ENCODE peak calls at places on chromosomes 13 and 19, in four cellular contexts. One of them, this sample, is unnamed.

GRCh38 chr19:2336528-2337328 is 8.2 kb downstream of the SPPL2B start:
- DNase-seq in H9: no peak
- DNase-seq in GM12878: no peak
- DNase-seq in hepatocyte: no peak
- DNase-seq in this sample: no peak

GRCh38 chr19:47351545-47351944 is 2.4 kb downstream of the DHX34 start:
- DNase-seq in H9: peak; percentile 64
- DNase-seq in GM12878: no peak
- DNase-seq in hepatocyte: no peak
- DNase-seq in this sample: peak; percentile 54

GRCh38 chr13:65594255-65594654 is 1635.9 kb downstream of the PCDH9 start:
- DNase-seq in H9: no peak
- DNase-seq in GM12878: no peak
- DNase-seq in hepatocyte: no peak
- DNase-seq in this sample: no peak

GRCh38 chr13:42812311-42812710 is 30.9 kb downstream of the FAM216B start:
- DNase-seq in H9: no peak
- DNase-seq in GM12878: no peak
- DNase-seq in hepatocyte: no peak
- DNase-seq in this sample: no peak

GRCh38 chr13:20993661-20994440 is 67.5 kb downstream of the LATS2 start:
- DNase-seq in H9: no peak
- DNase-seq in GM12878: no peak
- DNase-seq in hepatocyte: no peak
- DNase-seq in this sample: no peak

GRCh38 chr13:27973291-27973690 is 4.2 kb upstream of the CDX2 start:
- DNase-seq in H9: no peak
- DNase-seq in GM12878: no peak
- DNase-seq in hepatocyte: no peak
- DNase-seq in this sample: no peak

GRCh38 chr13:113538689-113539058 is 45.9 kb upstream of the TFDP1 start:
- DNase-seq in H9: no peak
- DNase-seq in GM12878: no peak
- DNase-seq in hepatocyte: no peak
- DNase-seq in this sample: no peak

GRCh38 chr13:93872948-93873347 is 606.5 kb downstream of the DCT start:
- DNase-seq in H9: no peak
- DNase-seq in GM12878: no peak
- DNase-seq in hepatocyte: no peak
- DNase-seq in this sample: no peak

GRCh38 chr13:46131705-46132104 is 26.9 kb upstream of the CPB2 start:
- DNase-seq in H9: no peak
- DNase-seq in GM12878: no peak
- DNase-seq in hepatocyte: no peak
- DNase-seq in this sample: no peak
- TF ChIP-seq CTCF in H9: no peak
- TF ChIP-seq CTCF in GM12878: no peak
- TF ChIP-seq CTCF in hepatocyte: no peak
- TF ChIP-seq CTCF in this sample: no peak

DNA sequence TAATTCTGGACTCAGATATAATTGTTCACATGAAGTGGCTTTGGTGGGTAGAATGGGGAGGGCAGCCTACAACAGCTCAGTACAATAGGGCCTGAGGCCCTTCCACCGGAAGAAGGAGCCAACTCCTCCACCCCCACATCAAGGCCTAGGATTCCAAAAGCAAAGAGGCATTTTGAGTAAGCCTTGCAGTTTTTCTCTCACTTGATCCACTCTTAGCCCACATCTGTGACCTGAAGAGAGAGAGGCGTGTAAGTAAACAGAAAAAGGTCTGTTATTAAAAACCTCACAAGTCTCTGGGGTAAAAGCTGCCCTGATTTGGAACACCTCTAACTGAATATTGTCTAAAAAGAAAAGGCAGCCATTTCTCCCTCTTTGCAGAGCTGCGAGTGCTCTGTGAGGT is 214.1 kb upstream of the KL start:
- DNase-seq in H9: no peak
- DNase-seq in GM12878: no peak
- DNase-seq in hepatocyte: no peak
- DNase-seq in this sample: no peak
- H2AFZ ChIP-seq in H9: peak overlapping the region; percentile 56
- H2AFZ ChIP-seq in GM12878: no peak overlapping the region
- H2AFZ ChIP-seq in hepatocyte: no peak overlapping the region
- H2AFZ ChIP-seq in this sample: no peak overlapping the region

DNA sequence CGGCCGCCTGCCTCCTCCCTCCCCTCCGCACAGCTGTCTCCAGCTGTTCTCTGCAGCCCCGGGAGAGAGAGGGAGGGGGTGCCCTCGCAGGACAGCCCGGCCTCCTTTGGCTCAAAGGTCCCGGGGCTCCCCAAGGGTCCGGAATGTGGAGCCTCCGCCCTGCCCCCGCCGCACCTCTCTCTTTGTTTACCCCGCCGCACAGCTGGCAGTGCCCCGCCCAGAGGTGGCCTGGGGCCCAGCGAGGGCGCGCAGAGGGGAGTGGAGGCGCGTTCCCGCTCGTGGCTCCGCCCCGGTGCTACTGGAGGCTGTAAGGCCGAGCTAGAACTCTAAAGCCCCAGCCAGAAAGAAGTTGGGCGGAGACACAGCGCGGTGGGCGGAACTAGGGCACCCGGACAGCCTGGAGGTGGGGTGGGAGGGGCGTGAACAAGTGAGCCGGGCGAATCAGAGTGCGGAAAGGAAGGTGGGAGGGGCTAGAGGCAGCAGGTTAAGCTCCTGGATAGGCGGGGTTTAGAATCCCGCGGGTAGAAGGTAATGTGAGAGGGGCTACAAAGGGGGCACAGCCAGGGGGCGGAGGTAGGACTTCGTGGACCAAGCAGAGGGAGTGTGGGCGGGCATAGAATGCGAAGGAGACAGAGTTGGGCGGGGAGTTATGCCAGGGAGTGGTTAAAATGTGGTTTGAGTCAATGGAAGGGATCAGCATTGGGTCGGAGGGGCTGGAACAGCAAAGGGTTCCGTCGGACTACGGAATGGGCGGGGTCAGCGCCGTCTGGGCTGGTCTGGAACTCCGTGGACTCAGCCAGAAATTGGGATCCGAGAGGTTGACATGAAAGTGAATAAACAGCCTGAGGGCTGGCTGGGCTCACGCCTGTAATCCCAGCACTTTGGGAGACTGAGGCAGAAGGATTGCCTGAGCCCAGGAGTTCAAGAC is 2.8 kb downstream of the LTBP4 start:
- DNase-seq in H9: peak; percentile 100
- DNase-seq in GM12878: peak; percentile 88
- DNase-seq in hepatocyte: peak; percentile 99
- DNase-seq in this sample: peak; percentile 98
- TF ChIP-seq CTCF in H9: no peak
- TF ChIP-seq CTCF in GM12878: no peak
- TF ChIP-seq CTCF in hepatocyte: no peak
- TF ChIP-seq CTCF in this sample: no peak

GRCh38 chr19:29687244-29687896 is 22.1 kb downstream of the PLEKHF1 start:
- DNase-seq in H9: no peak
- DNase-seq in GM12878: no peak
- DNase-seq in hepatocyte: no peak
- DNase-seq in this sample: no peak
- H2AFZ ChIP-seq in H9: no peak overlapping the region
- H2AFZ ChIP-seq in GM12878: no peak overlapping the region
- H2AFZ ChIP-seq in hepatocyte: no peak overlapping the region
- H2AFZ ChIP-seq in this sample: no peak overlapping the region

This sample was measured in OCI-LY7.